ENCODE peak calls at places on chromosomes 13 and 19, in four cellular contexts. M is nephron progenitor cell; L is WERI-Rb-1; O is activated CD8-positive, alpha-beta T cell treated with anti-CD3 and anti-CD28 coated beads for 36 hours. Z is an unnamed sample.

GRCh38 chr13:91946498-91947070 is 548.2 kb downstream of the GPC5 start:
- DNase-seq in M (peak), L (peak), O (no peak), Z (peak)

GRCh38 chr13:71751074-71751473 is 115.9 kb downstream of the DACH1 start:
- DNase-seq in M (no peak), L (no peak), O (no peak), Z (no peak)

GRCh38 chr19:13599681-13600080 is 93.4 kb upstream of the CACNA1A start:
- DNase-seq in M (no peak), L (no peak), O (no peak), Z (no peak)

GRCh38 chr13:32209670-32210069 is 105.5 kb downstream of the ZAR1L start:
- DNase-seq in M (no peak), L (no peak), O (no peak), Z (no peak)

GRCh38 chr19:28999733-29000433 is 213.1 kb downstream of the UQCRFS1 start:
- DNase-seq in M (no peak), L (no peak), O (no peak), Z (no peak)

GRCh38 chr19:28196961-28197360 is 1016.0 kb downstream of the UQCRFS1 start:
- DNase-seq in M (no peak), L (peak), O (no peak), Z (no peak)

GRCh38 chr13:112743451-112744305 is 53.8 kb downstream of the ATP11A start:
- DNase-seq in M (no peak), L (no peak), O (no peak), Z (no peak)

GRCh38 chr19:13764101-13764807 is at the start of gene MRI1:
- DNase-seq in M (peak), L (peak), O (peak), Z (peak)

GRCh38 chr13:47480121-47480520 is 521.0 kb downstream of the SUCLA2 start:
- DNase-seq in M (no peak), L (no peak), O (no peak), Z (no peak)

GRCh38 chr13:101455863-101456262 is 3.4 kb downstream of the ITGBL1 start:
- DNase-seq in M (no peak), L (no peak), O (no peak), Z (no peak)

GRCh38 chr13:44667950-44668349 is 91.8 kb upstream of the TSC22D1 start:
- DNase-seq in M (no peak), L (no peak), O (no peak), Z (peak)

GRCh38 chr19:38831142-38831605 is 420 bp downstream of the ECH1 start:
- DNase-seq in M (peak), L (peak), O (peak), Z (peak)

GRCh38 chr19:41545547-41545946 is 30.4 kb upstream of the CEACAM21 start:
- DNase-seq in M (no peak), L (no peak), O (no peak), Z (no peak)

GRCh38 chr13:25192052-25192451 is 20.0 kb upstream of the AMER2 start:
- DNase-seq in M (no peak), L (no peak), O (no peak), Z (no peak)

GRCh38 chr19:12484011-12484370 is 625 bp downstream of the ZNF709 start:
- DNase-seq in M (no peak), L (no peak), O (no peak), Z (no peak)

GRCh38 chr19:41325947-41326706 is 16.2 kb downstream of the CCDC97 start:
- DNase-seq in M (peak), L (no peak), O (peak), Z (peak)

GRCh38 chr13:38718374-38718773 is 31.5 kb downstream of the FREM2 start:
- DNase-seq in M (no peak), L (no peak), O (no peak), Z (no peak)

GRCh38 chr19:41335467-41335866 is 18.3 kb downstream of the TGFB1 start:
- DNase-seq in M (no peak), L (no peak), O (no peak), Z (no peak)

GRCh38 chr13:82717249-82717648 is 1165.0 kb downstream of the SLITRK1 start:
- DNase-seq in M (no peak), L (no peak), O (no peak), Z (no peak)

GRCh38 chr19:43599635-43600295 is 3.4 kb downstream of the ZNF576 start:
- DNase-seq in M (no peak), L (no peak), O (no peak), Z (no peak)

GRCh38 chr19:4016486-4016885 is 8.9 kb downstream of the PIAS4 start:
- DNase-seq in M (no peak), L (no peak), O (no peak), Z (no peak)

GRCh38 chr13:41500501-41500900 is 43.2 kb downstream of the RGCC start:
- DNase-seq in M (no peak), L (no peak), O (peak), Z (no peak)

GRCh38 chr13:94712287-94712811 is at the start of gene SOX21:
- DNase-seq in M (peak), L (no peak), O (no peak), Z (peak)

GRCh38 chr13:21949818-21950429 is 279.1 kb downstream of the FGF9 start:
- DNase-seq in M (peak), L (no peak), O (no peak), Z (no peak)

GRCh38 chr13:43397110-43397509 is 373.7 kb downstream of the DNAJC15 start:
- DNase-seq in M (no peak), L (no peak), O (no peak), Z (no peak)

GRCh38 chr19:9883231-9883758 is 48.2 kb downstream of the PIN1 start:
- DNase-seq in M (peak), L (peak), O (no peak), Z (no peak)

GRCh38 chr19:11019824-11020223 is 59.0 kb downstream of the SMARCA4 start:
- DNase-seq in M (no peak), L (no peak), O (no peak), Z (no peak)

GRCh38 chr13:98858206-98858605 is 105.7 kb upstream of the SLC15A1 start:
- DNase-seq in M (no peak), L (no peak), O (no peak), Z (no peak)

GRCh38 chr13:95896302-95896701 is 156.9 kb downstream of the UGGT2 start:
- DNase-seq in M (no peak), L (no peak), O (no peak), Z (no peak)

GRCh38 chr19:35545855-35546381 is 492 bp downstream of the TMEM147 start:
- DNase-seq in M (peak), L (peak), O (peak), Z (peak)

GRCh38 chr19:48060381-48060780 is 16.5 kb upstream of the CABP5 start:
- DNase-seq in M (no peak), L (no peak), O (no peak), Z (no peak)

GRCh38 chr13:25948910-25949309 is 102.9 kb downstream of the SHISA2 start:
- DNase-seq in M (no peak), L (no peak), O (no peak), Z (no peak)

GRCh38 chr13:60167121-60167520 is 3.4 kb upstream of the DIAPH3 start:
- DNase-seq in M (no peak), L (no peak), O (no peak), Z (no peak)

GRCh38 chr13:60164490-60164889 is 762 bp upstream of the DIAPH3 start:
- DNase-seq in M (no peak), L (no peak), O (no peak), Z (no peak)

GRCh38 chr13:60162096-60162495 is 1.6 kb downstream of the DIAPH3 start:
- DNase-seq in M (no peak), L (no peak), O (no peak), Z (peak)

GRCh38 chr13:60165391-60166099 is 1.8 kb upstream of the DIAPH3 start:
- DNase-seq in M (no peak), L (peak), O (no peak), Z (no peak)

DNA sequence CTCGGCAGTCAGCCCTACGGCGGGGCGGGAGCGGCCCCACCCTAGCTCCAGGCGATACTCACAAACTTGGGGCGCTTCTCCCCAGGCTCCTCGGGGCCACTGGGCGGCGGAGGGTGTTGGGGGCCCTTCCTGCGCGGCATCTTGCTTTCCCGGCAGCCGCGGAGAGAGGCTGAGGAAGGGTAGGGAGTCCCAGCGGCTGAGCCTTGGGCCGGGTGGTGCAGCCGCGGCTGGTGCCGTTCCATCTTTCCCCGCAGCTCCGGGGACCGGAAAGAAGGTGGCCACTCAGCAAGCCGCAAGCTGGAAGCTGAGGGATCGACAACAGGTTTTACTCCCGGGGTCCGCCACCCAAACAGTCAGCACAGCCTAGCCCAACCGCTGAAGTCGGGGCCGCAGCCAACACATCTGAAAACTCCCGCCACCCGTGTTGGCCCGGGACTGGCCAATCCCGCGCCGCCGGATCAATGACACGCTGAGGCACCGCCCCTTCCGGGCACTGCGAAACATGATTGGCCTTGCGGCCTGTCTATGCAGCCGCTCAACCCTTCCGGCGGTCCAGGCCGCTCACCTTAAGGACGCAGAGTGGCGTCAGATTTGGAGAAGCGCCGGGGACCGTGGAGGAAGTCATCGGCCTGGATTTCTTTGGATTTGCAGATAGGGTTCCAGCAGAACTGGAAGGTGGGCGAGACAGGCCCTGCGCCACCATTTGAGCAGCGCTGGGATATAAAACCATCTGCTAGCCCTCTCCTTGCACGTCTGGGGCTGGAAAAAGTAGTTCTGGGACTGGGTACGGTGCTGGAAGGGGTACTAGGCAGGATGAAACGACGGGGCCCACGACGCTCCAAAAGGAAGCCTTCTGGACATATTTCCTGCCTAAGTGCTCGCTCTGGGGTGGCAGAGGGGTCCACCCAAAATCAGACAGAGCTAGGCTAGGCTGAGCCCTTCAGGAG is at the start of gene DIAPH3:
- DNase-seq in M (peak), L (peak), O (peak), Z (peak)
- TF ChIP-seq CTCF in M (no peak), L (no peak), O (no peak), Z (no peak)

GRCh38 chr13:54733639-54734038 is 1705.0 kb downstream of the OLFM4 start:
- DNase-seq in M (no peak), L (no peak), O (no peak), Z (no peak)
- TF ChIP-seq CTCF in M (no peak), L (no peak), O (no peak), Z (no peak)

GRCh38 chr13:28657784-28658538 is 969 bp upstream of the POMP start:
- DNase-seq in M (no peak), L (no peak), O (no peak), Z (no peak)
- TF ChIP-seq CTCF in M (no peak), L (no peak), O (no peak), Z (no peak)

GRCh38 chr19:6325614-6326013 is 7.8 kb downstream of the ACER1 start:
- DNase-seq in M (no peak), L (no peak), O (no peak), Z (no peak)
- TF ChIP-seq CTCF in M (no peak), L (no peak), O (no peak), Z (no peak)

GRCh38 chr13:35818577-35819165 is 312.5 kb downstream of the DCLK1 start:
- DNase-seq in M (no peak), L (no peak), O (no peak), Z (peak)
- TF ChIP-seq CTCF in M (peak), L (peak), O (peak), Z (peak)

GRCh38 chr19:15260939-15261338 is 28.7 kb upstream of the EPHX3 start:
- DNase-seq in M (no peak), L (no peak), O (peak), Z (no peak)
- TF ChIP-seq CTCF in M (no peak), L (peak), O (peak), Z (peak)

GRCh38 chr13:110291286-110291685 is 15.7 kb downstream of the COL4A1 start:
- DNase-seq in M (no peak), L (no peak), O (no peak), Z (no peak)

GRCh38 chr13:110290153-110290552 is 16.8 kb downstream of the COL4A1 start:
- DNase-seq in M (no peak), L (no peak), O (no peak), Z (no peak)

GRCh38 chr13:110289174-110289573 is 17.8 kb downstream of the COL4A1 start:
- DNase-seq in M (no peak), L (no peak), O (no peak), Z (no peak)

GRCh38 chr13:110290811-110291210 is 16.1 kb downstream of the COL4A1 start:
- DNase-seq in M (no peak), L (no peak), O (no peak), Z (no peak)

DNA sequence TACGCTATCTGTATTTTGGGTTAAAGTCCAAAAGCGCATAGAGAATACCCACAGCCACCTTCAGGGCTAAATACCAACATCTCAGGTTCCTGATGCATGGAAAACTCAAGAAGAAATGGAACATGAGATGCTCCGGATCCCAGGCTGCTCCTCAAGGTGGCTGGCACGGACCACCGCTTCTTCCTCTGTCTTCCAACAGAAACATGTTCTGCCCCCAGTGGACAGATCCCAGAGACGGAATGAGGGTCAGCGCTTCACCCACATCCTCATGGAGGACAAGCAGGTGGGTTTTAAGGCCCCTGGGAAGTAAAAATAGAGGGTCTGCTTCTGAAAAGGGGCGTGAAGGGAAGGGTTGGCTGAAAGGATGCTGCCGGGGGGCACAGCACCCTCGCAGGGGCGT is 17.3 kb downstream of the COL4A1 start:
- DNase-seq in M (no peak), L (no peak), O (no peak), Z (no peak)
- TF ChIP-seq CTCF in M (no peak), L (no peak), O (no peak), Z (no peak)

GRCh38 chr13:33287142-33287882 is 1.8 kb upstream of the STARD13 start:
- DNase-seq in M (no peak), L (no peak), O (no peak), Z (no peak)

GRCh38 chr13:33284016-33284415 is 1.5 kb downstream of the STARD13 start:
- DNase-seq in M (no peak), L (no peak), O (no peak), Z (no peak)

GRCh38 chr13:33284916-33285315 is 639 bp downstream of the STARD13 start:
- DNase-seq in M (no peak), L (no peak), O (no peak), Z (no peak)

GRCh38 chr13:33286143-33286542 is 588 bp upstream of the STARD13 start:
- DNase-seq in M (no peak), L (no peak), O (no peak), Z (no peak)

DNA sequence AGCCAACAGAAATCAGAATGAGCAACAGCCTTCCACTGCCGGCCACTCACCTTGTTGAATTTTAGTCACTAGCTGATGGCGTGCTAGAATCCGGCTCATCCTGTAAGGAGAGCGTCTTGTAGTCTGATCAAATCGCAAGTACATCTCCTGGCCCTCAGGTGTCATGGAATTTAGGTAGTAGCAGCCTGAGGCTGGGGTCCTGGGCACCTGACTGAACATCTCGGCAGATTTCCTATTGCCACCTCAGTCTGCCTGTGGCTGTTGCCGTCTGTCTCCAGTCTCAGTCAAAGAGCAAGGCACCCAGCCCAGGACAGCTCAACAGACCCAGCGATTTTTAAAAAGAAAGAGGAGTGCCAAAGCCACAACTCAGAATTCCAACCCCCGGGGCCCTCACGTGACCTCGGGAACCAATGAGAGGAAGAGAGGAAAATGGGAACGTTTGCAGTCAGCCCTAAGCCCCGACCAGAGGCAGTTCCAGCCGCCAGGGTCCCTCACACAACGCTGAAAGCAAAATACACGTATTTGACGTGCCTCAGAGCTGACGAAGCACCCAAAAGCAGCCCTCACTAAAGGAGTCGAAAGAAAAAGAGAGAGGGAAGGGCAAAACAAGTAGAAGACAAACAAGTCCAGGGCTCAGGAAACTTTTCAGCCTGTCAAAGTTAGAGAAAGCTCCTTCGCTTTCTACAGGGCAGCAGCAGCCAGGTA is at the start of gene STARD13:
- DNase-seq in M (peak), L (no peak), O (peak), Z (peak)
- TF ChIP-seq CTCF in M (no peak), L (no peak), O (no peak), Z (no peak)

DNA sequence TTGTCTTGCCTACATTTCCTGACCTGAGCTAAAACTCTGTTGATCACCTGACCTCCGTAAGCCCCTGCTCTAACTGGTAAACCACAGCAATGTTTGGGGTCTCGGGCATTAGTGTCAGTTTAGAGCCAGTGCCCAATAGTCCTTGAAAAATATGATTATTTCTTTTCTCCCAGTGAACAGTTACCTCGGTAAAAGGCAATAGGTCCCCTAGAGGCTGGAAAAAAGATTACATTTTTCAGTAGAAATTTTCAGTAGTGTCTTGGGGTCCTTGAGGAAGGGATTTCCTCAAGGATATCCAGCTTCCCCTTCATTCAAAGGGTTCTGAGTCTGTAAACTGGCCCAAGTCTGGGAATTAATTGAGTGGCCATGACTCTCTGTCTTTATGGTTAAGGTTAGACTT is 177.5 kb downstream of the SLC7A1 start:
- DNase-seq in M (no peak), L (no peak), O (no peak), Z (no peak)
- TF ChIP-seq CTCF in M (peak), L (no peak), O (no peak), Z (no peak)